ENCODE peak calls at places on chromosomes 7 and 10, in five cellular contexts. S is lower lobe of right lung, E is HCT116, D is stomach, O is mesendoderm. Z is an unnamed sample.

GRCh38 chr10:34813626-34814227 is 1.4 kb downstream of the PARD3 start:
- DNase-seq in S (no peak), E (no peak), D (no peak), O (peak; percentile 70), Z (peak; percentile 36)

GRCh38 chr7:47435889-47436312 is 146.0 kb downstream of the TNS3 start:
- DNase-seq in S (no peak), E (peak; percentile 70), D (peak; percentile 70), O (peak; percentile 88), Z (peak; percentile 53)

GRCh38 chr10:109891105-109891504 is 32.2 kb downstream of the XPNPEP1 start:
- DNase-seq in S (no peak), E (no peak), D (no peak), O (no peak), Z (no peak)

GRCh38 chr7:73369622-73370021 is 41.7 kb downstream of the FKBP6 start:
- DNase-seq in S (no peak), E (no peak), D (no peak), O (no peak), Z (no peak)

GRCh38 chr10:335151-335800 is 200.0 kb downstream of the ZMYND11 start:
- DNase-seq in S (no peak), E (no peak), D (no peak), O (no peak), Z (no peak)

GRCh38 chr7:47809387-47809786 is 138.9 kb downstream of the PKD1L1 start:
- DNase-seq in S (no peak), E (no peak), D (no peak), O (no peak), Z (no peak)

GRCh38 chr10:3887404-3887803 is 102.4 kb upstream of the KLF6 start:
- DNase-seq in S (no peak), E (no peak), D (no peak), O (peak; percentile 97), Z (no peak)

GRCh38 chr7:124101173-124101768 is 68.4 kb upstream of the TMEM229A start:
- DNase-seq in S (no peak), E (peak; percentile 28), D (peak; percentile 35), O (peak; percentile 34), Z (no peak)

GRCh38 chr7:24834150-24834798 is 77.0 kb upstream of the GSDME start:
- DNase-seq in S (peak; percentile 56), E (no peak), D (no peak), O (no peak), Z (no peak)

GRCh38 chr10:108673756-108674155 is 1249.6 kb downstream of the XPNPEP1 start:
- DNase-seq in S (no peak), E (no peak), D (no peak), O (no peak), Z (peak; percentile 66)

GRCh38 chr10:102434251-102434913 is 2.0 kb upstream of the CUEDC2 start:
- DNase-seq in S (no peak), E (no peak), D (no peak), O (peak; percentile 49), Z (no peak)

GRCh38 chr7:13656330-13656729 is 333.1 kb downstream of the ETV1 start:
- DNase-seq in S (no peak), E (no peak), D (no peak), O (no peak), Z (no peak)

DNA sequence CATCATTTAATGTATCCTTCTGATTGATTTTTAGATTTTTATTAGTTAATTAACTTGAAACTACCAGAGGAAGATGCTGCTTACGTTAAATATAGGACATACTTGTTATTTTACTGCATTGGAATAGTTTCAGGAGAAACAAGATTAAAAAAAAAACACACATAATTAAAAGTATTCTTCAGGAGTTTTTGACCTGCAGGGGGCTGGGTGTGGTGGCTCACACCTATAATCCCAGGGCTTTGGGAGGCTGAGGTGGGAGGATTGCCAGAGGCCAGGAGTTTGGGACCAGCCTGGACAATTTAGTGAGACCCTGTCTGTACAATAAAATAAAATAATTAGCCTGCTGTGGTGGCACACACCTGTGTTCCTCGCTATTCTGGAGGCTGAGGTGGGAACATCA is 10.7 kb downstream of the CBLL1 start:
- DNase-seq in S (no peak), E (no peak), D (no peak), O (peak; percentile 11), Z (no peak)
- H3K4me1 ChIP-seq in S (no peaks in the 10 kb centered on the region), E (no peaks in the 10 kb centered on the region), D (no peaks in the 10 kb centered on the region), O (no peaks in the 10 kb centered on the region), Z (no peaks in the 10 kb centered on the region)

GRCh38 chr10:119427263-119427864 is 115.2 kb downstream of the RGS10 start:
- DNase-seq in S (no peak), E (no peak), D (no peak), O (no peak), Z (no peak)
- H3K4me1 ChIP-seq in S (no peaks in the 10 kb centered on the region), E (peaks cover 12% of the 10 kb centered on the region), D (no peaks in the 10 kb centered on the region), O (no peaks in the 10 kb centered on the region), Z (no peaks in the 10 kb centered on the region)

GRCh38 chr7:150476285-150476684 is 25.9 kb downstream of the GIMAP8 start:
- DNase-seq in S (no peak), E (no peak), D (no peak), O (no peak), Z (no peak)

GRCh38 chr7:150481955-150482354 is 31.5 kb downstream of the GIMAP8 start:
- DNase-seq in S (no peak), E (no peak), D (no peak), O (no peak), Z (no peak)

GRCh38 chr7:150476819-150477631 is 26.6 kb downstream of the GIMAP8 start:
- DNase-seq in S (no peak), E (no peak), D (no peak), O (no peak), Z (no peak)

GRCh38 chr7:150479023-150479716 is 28.7 kb downstream of the GIMAP8 start:
- DNase-seq in S (no peak), E (no peak), D (no peak), O (no peak), Z (no peak)

DNA sequence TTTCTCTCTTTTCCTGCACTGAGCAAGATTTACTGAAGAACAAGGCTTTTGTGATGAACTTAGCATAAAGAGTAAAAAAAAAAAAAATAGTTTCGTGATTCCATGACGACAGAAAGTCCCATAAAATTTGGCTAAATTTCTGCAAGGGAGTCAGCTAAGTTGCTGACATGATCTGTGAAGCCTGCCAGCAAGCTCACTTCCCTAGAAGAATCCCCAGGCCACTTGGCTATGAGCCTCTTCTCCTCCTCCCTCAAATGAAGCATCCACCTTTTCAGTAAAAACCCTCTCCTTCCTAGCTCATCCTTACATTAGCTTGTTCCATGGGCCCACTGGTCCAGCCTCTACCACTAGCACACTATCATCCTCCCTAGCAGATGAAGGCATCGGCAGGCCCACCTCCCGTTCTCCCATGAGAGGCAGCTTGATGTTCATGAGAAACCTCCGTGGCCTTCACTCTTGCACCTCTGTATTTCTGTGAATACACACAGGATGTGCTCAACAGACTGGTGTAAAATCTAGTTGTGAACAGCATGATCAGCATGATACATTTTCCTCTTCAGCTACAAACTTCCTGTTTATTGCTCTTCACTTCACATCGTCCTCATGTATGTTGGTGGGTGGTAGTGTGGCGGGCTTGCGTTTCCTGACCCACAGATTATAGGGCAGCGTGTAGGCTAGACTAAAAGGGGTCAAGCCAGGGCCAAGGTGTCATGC is 30.9 kb downstream of the GIMAP8 start:
- DNase-seq in S (no peak), E (no peak), D (no peak), O (no peak), Z (no peak)
- H3K4me1 ChIP-seq in S (peaks cover 59% of the 10 kb centered on the region), E (no peaks in the 10 kb centered on the region), D (no peaks in the 10 kb centered on the region), O (no peaks in the 10 kb centered on the region), Z (no peaks in the 10 kb centered on the region)

GRCh38 chr10:44899450-44900080 is 11.6 kb upstream of the TMEM72 start:
- DNase-seq in S (no peak), E (no peak), D (no peak), O (no peak), Z (no peak)
- H3K4me1 ChIP-seq in S (no peaks in the 10 kb centered on the region), E (no peaks in the 10 kb centered on the region), D (no peaks in the 10 kb centered on the region), O (no peaks in the 10 kb centered on the region), Z (peaks cover 19% of the 10 kb centered on the region)